ENCODE peak calls at places on chromosomes 4 and X, in six cellular contexts. One of them, this sample, is unnamed.

GRCh38 chrX:14697453-14697852 is 168.1 kb downstream of the GLRA2 start:
- DNase-seq in HepG2: peak; percentile 23
- DNase-seq in K562: peak; percentile 25
- DNase-seq in GM12878: no peak
- DNase-seq in H1: peak; percentile 55
- DNase-seq in HCT116: peak; percentile 34
- DNase-seq in this sample: peak; percentile 59

GRCh38 chrX:110755611-110756010 is 40.0 kb downstream of the CHRDL1 start:
- DNase-seq in HepG2: no peak
- DNase-seq in K562: no peak
- DNase-seq in GM12878: no peak
- DNase-seq in H1: no peak
- DNase-seq in HCT116: no peak
- DNase-seq in this sample: no peak

GRCh38 chr4:146243141-146243882 is 29.0 kb downstream of the REELD1 start:
- DNase-seq in HepG2: no peak
- DNase-seq in K562: peak; percentile 37
- DNase-seq in GM12878: peak; percentile 45
- DNase-seq in H1: peak; percentile 90
- DNase-seq in HCT116: no peak
- DNase-seq in this sample: no peak

GRCh38 chr4:130210871-130211270 is 1114.9 kb downstream of the C4orf33 start:
- DNase-seq in HepG2: no peak
- DNase-seq in K562: no peak
- DNase-seq in GM12878: no peak
- DNase-seq in H1: no peak
- DNase-seq in HCT116: peak; percentile 2
- DNase-seq in this sample: no peak

GRCh38 chrX:105910563-105911105 is 88.3 kb downstream of the NRK start:
- DNase-seq in HepG2: no peak
- DNase-seq in K562: no peak
- DNase-seq in GM12878: no peak
- DNase-seq in H1: no peak
- DNase-seq in HCT116: no peak
- DNase-seq in this sample: no peak

GRCh38 chr4:75248770-75249467 is 265.3 kb downstream of the RCHY1 start:
- DNase-seq in HepG2: no peak
- DNase-seq in K562: no peak
- DNase-seq in GM12878: no peak
- DNase-seq in H1: no peak
- DNase-seq in HCT116: no peak
- DNase-seq in this sample: no peak

GRCh38 chrX:46913710-46914109 is 1.5 kb downstream of the JADE3 start:
- DNase-seq in HepG2: peak; percentile 39
- DNase-seq in K562: peak; percentile 22
- DNase-seq in GM12878: no peak
- DNase-seq in H1: no peak
- DNase-seq in HCT116: no peak
- DNase-seq in this sample: peak; percentile 21

GRCh38 chr4:47561331-47561730 is 76.3 kb downstream of the ATP10D start:
- DNase-seq in HepG2: peak; percentile 59
- DNase-seq in K562: no peak
- DNase-seq in GM12878: no peak
- DNase-seq in H1: no peak
- DNase-seq in HCT116: no peak
- DNase-seq in this sample: no peak

GRCh38 chrX:129769467-129770154 is 10.1 kb upstream of the SASH3 start:
- DNase-seq in HepG2: no peak
- DNase-seq in K562: no peak
- DNase-seq in GM12878: peak; percentile 73
- DNase-seq in H1: no peak
- DNase-seq in HCT116: no peak
- DNase-seq in this sample: no peak

GRCh38 chr4:143360838-143361237 is 24.2 kb downstream of the GAB1 start:
- DNase-seq in HepG2: no peak
- DNase-seq in K562: no peak
- DNase-seq in GM12878: no peak
- DNase-seq in H1: no peak
- DNase-seq in HCT116: no peak
- DNase-seq in this sample: no peak

GRCh38 chrX:103540145-103540544 is 20.9 kb upstream of the RAB40A start:
- DNase-seq in HepG2: no peak
- DNase-seq in K562: no peak
- DNase-seq in GM12878: no peak
- DNase-seq in H1: no peak
- DNase-seq in HCT116: no peak
- DNase-seq in this sample: no peak

GRCh38 chr4:121308328-121308663 is 72.5 kb downstream of the QRFPR start:
- DNase-seq in HepG2: no peak
- DNase-seq in K562: no peak
- DNase-seq in GM12878: no peak
- DNase-seq in H1: no peak
- DNase-seq in HCT116: no peak
- DNase-seq in this sample: no peak

GRCh38 chr4:26522478-26522877 is 32.2 kb upstream of the CCKAR start:
- DNase-seq in HepG2: no peak
- DNase-seq in K562: no peak
- DNase-seq in GM12878: no peak
- DNase-seq in H1: no peak
- DNase-seq in HCT116: no peak
- DNase-seq in this sample: no peak

GRCh38 chrX:85115252-85115651 is 111.6 kb downstream of the APOOL start:
- DNase-seq in HepG2: no peak
- DNase-seq in K562: no peak
- DNase-seq in GM12878: no peak
- DNase-seq in H1: no peak
- DNase-seq in HCT116: no peak
- DNase-seq in this sample: no peak

GRCh38 chrX:143082537-143082936 is 56.8 kb downstream of the SPANXN4 start:
- DNase-seq in HepG2: no peak
- DNase-seq in K562: no peak
- DNase-seq in GM12878: no peak
- DNase-seq in H1: no peak
- DNase-seq in HCT116: no peak
- DNase-seq in this sample: no peak

GRCh38 chrX:41664307-41665299 is 24.2 kb upstream of the GPR34 start:
- DNase-seq in HepG2: no peak
- DNase-seq in K562: no peak
- DNase-seq in GM12878: no peak
- DNase-seq in H1: no peak
- DNase-seq in HCT116: no peak
- DNase-seq in this sample: no peak

GRCh38 chrX:47187106-47187677 is 6.4 kb upstream of the UBA1 start:
- DNase-seq in HepG2: no peak
- DNase-seq in K562: no peak
- DNase-seq in GM12878: no peak
- DNase-seq in H1: no peak
- DNase-seq in HCT116: no peak
- DNase-seq in this sample: no peak

GRCh38 chr4:7687796-7688195 is 251.9 kb downstream of the AFAP1 start:
- DNase-seq in HepG2: no peak
- DNase-seq in K562: no peak
- DNase-seq in GM12878: no peak
- DNase-seq in H1: no peak
- DNase-seq in HCT116: no peak
- DNase-seq in this sample: no peak

GRCh38 chr4:64271601-64272081 is 137.6 kb downstream of the TECRL start:
- DNase-seq in HepG2: peak; percentile 31
- DNase-seq in K562: no peak
- DNase-seq in GM12878: no peak
- DNase-seq in H1: no peak
- DNase-seq in HCT116: no peak
- DNase-seq in this sample: no peak

GRCh38 chrX:77014655-77015377 is 432.4 kb upstream of the FGF16 start:
- DNase-seq in HepG2: peak; percentile 74
- DNase-seq in K562: peak; percentile 1
- DNase-seq in GM12878: no peak
- DNase-seq in H1: peak; percentile 43
- DNase-seq in HCT116: no peak
- DNase-seq in this sample: peak; percentile 11
- H3K9ac ChIP-seq in HepG2: no peak overlapping the region
- H3K9ac ChIP-seq in K562: no peak overlapping the region
- H3K9ac ChIP-seq in GM12878: no peak overlapping the region
- H3K9ac ChIP-seq in H1: no peak overlapping the region
- H3K9ac ChIP-seq in HCT116: no peak overlapping the region
- H3K9ac ChIP-seq in this sample: no peak overlapping the region

DNA sequence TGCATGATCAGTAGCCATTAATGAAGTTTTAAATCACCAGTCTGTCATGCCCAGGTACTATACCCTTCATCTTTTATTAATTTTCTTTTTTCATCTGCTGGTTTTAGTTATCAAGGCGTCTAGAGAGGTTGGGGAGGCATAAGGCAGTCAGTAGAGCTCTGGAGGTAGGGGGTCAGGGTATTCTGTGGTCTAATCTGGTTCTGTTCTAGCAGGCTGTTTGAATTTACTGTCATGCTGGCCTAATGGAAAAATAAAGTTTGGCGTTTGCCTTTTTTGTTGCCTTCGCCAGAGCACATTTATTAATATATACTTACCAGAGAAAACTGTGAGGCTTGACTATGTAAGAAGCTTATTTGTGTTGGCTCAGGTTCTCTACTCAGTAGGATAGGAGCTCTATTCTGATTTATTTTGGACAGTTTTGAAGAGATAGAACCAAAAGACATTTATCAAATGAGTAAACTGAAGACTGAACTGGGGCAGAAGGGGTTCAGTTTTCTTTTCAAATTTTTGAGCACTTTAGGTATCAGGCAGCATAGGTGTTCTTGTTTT is 46.9 kb downstream of the TMEM131L start:
- DNase-seq in HepG2: no peak
- DNase-seq in K562: no peak
- DNase-seq in GM12878: no peak
- DNase-seq in H1: no peak
- DNase-seq in HCT116: no peak
- DNase-seq in this sample: no peak
- H4K20me1 ChIP-seq in HepG2: no peaks in the 10 kb centered on the region
- H4K20me1 ChIP-seq in K562: no peaks in the 10 kb centered on the region
- H4K20me1 ChIP-seq in GM12878: no peaks in the 10 kb centered on the region
- H4K20me1 ChIP-seq in H1: no peaks in the 10 kb centered on the region
- H4K20me1 ChIP-seq in HCT116: no peaks in the 10 kb centered on the region
- H4K20me1 ChIP-seq in this sample: peaks cover 3% of the 10 kb centered on the region

DNA sequence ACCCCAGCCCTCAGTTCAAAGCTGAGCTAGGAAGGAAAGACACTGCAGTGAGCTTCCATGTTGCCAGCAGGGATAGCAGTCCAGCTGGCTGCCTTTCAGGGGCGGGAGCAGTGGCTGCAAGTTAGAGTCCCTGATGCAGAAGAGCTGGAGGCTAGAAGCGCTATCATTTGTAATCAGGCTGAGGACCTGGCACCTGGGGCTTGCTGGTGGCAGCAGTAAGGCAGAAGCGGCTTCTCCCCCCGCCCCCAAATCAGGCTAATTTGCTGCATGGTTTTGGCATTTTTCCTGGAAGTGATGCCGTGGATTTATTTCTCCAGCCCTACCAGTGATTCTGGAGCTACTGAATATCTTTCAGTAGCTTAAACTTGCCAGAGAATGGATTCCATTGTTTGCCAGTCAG is 203.3 kb downstream of the CLCN4 start:
- DNase-seq in HepG2: no peak
- DNase-seq in K562: no peak
- DNase-seq in GM12878: no peak
- DNase-seq in H1: no peak
- DNase-seq in HCT116: no peak
- DNase-seq in this sample: peak; percentile 39
- TF ChIP-seq SIN3A in HepG2: no peak
- TF ChIP-seq SIN3A in K562: no peak
- TF ChIP-seq SIN3A in GM12878: no peak
- TF ChIP-seq SIN3A in H1: no peak
- TF ChIP-seq SIN3A in HCT116: no peak
- TF ChIP-seq SIN3A in this sample: no peak

GRCh38 chr4:185242749-185243533 is 33.5 kb downstream of the SNX25 start:
- DNase-seq in HepG2: no peak
- DNase-seq in K562: no peak
- DNase-seq in GM12878: no peak
- DNase-seq in H1: no peak
- DNase-seq in HCT116: no peak
- DNase-seq in this sample: no peak
- H3K9ac ChIP-seq in HepG2: no peak overlapping the region
- H3K9ac ChIP-seq in K562: no peak overlapping the region
- H3K9ac ChIP-seq in GM12878: no peak overlapping the region
- H3K9ac ChIP-seq in H1: no peak overlapping the region
- H3K9ac ChIP-seq in HCT116: no peak overlapping the region
- H3K9ac ChIP-seq in this sample: no peak overlapping the region

DNA sequence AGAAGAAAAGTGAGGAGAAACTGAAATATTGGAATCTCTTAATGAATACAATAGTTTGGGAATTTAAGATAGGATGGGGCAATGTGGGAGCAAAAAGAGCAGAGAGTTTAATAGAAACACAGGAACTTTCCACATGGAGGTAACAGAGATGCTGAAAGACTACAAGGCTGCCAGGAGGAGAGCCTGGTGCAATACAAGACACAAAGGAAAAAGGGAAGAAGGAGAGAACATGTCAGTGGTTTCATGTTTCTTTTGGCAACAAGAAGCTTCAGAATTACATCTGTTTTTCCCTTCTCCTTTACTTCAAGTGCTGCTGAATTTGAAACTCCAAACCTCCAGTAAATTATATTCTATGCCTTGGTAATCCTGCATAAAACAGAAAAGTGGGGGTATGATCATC is 474.3 kb downstream of the FAT4 start:
- DNase-seq in HepG2: no peak
- DNase-seq in K562: no peak
- DNase-seq in GM12878: no peak
- DNase-seq in H1: no peak
- DNase-seq in HCT116: no peak
- DNase-seq in this sample: no peak
- H4K20me1 ChIP-seq in HepG2: no peaks in the 10 kb centered on the region
- H4K20me1 ChIP-seq in K562: no peaks in the 10 kb centered on the region
- H4K20me1 ChIP-seq in GM12878: no peaks in the 10 kb centered on the region
- H4K20me1 ChIP-seq in H1: no peaks in the 10 kb centered on the region
- H4K20me1 ChIP-seq in HCT116: no peaks in the 10 kb centered on the region
- H4K20me1 ChIP-seq in this sample: no peaks in the 10 kb centered on the region